ENCODE peak calls at places on chromosomes 12 and 14, in ten cellular contexts. T, R, X, K, D, H, M, N, V and W are unnamed samples. For H3K4me1, the result is how much of the 10 kb centered on the place peaks cover.

GRCh38 chr14:69038449-69039286 is 59.6 kb upstream of the ACTN1 start:
- DNase-seq in K (peak), X (no peak), V (no peak), N (no peak), T (no peak), D (no peak), M (peak), R (no peak), H (no peak), W (peak)

GRCh38 chr12:34033628-34034296 is 11.5 kb downstream of the ALG10 start:
- DNase-seq in N (no peak), D (no peak), H (no peak), M (peak), X (no peak), K (no peak), R (no peak), T (no peak), V (peak), W (no peak)

GRCh38 chr12:100324498-100324897 is 32.4 kb upstream of the SLC17A8 start:
- DNase-seq in R (no peak), D (no peak), V (no peak), X (no peak), T (no peak), N (no peak), M (no peak), K (no peak), H (no peak), W (no peak)

GRCh38 chr14:38404616-38405015 is 148.7 kb upstream of the CLEC14A start:
- DNase-seq in T (no peak), K (no peak), V (no peak), M (peak), R (no peak), H (no peak), D (no peak), N (no peak), X (no peak), W (no peak)

GRCh38 chr14:97282644-97283403 is 485.6 kb downstream of the VRK1 start:
- DNase-seq in H (no peak), X (no peak), M (no peak), T (no peak), V (no peak), D (no peak), R (no peak), N (no peak), K (no peak), W (no peak)

GRCh38 chr14:78018283-78018682 is 151.9 kb upstream of the NRXN3 start:
- DNase-seq in K (no peak), R (no peak), N (no peak), X (no peak), H (no peak), V (no peak), M (no peak), T (no peak), D (no peak), W (no peak)

GRCh38 chr14:42884100-42884499 is 1277.4 kb downstream of the LRFN5 start:
- DNase-seq in N (no peak), K (no peak), D (no peak), T (peak), V (no peak), H (no peak), M (peak), R (no peak), X (no peak), W (no peak)

GRCh38 chr14:91388551-91388975 is 29.1 kb downstream of the CCDC88C start:
- DNase-seq in V (no peak), T (no peak), N (no peak), H (no peak), K (no peak), D (no peak), M (peak), R (no peak), X (no peak), W (no peak)

GRCh38 chr14:102097441-102098135 is 10.7 kb upstream of the HSP90AA1 start:
- DNase-seq in N (no peak), T (no peak), D (peak), X (no peak), M (no peak), K (no peak), H (peak), V (no peak), R (peak), W (no peak)

GRCh38 chr14:50725761-50726160 is 57.7 kb upstream of the SAV1 start:
- DNase-seq in T (no peak), N (no peak), M (no peak), V (no peak), K (no peak), R (no peak), D (no peak), X (no peak), H (no peak), W (no peak)

GRCh38 chr14:102580552-102581110 is 11.8 kb upstream of the RCOR1 start:
- DNase-seq in X (no peak), V (no peak), N (no peak), T (no peak), H (no peak), M (no peak), K (no peak), D (no peak), R (no peak), W (no peak)

GRCh38 chr12:108597559-108598471 is at the start of gene TMEM119:
- DNase-seq in R (no peak), D (no peak), X (peak), M (peak), V (no peak), K (peak), H (no peak), T (no peak), N (peak), W (peak)
- H3K4me3 ChIP-seq in R (no peak), D (peak), X (peak), M (peak), V (no peak), K (peak), H (peak), T (no peak), N (peak), W (peak)

GRCh38 chr12:70251226-70251625 is 8.0 kb downstream of the CNOT2 start:
- DNase-seq in H (no peak), D (no peak), N (no peak), K (no peak), X (no peak), T (no peak), R (no peak), V (no peak), M (no peak), W (no peak)

GRCh38 chr12:70252832-70253231 is 9.6 kb downstream of the CNOT2 start:
- DNase-seq in M (peak), N (no peak), V (no peak), H (no peak), K (no peak), D (no peak), R (no peak), X (no peak), T (no peak), W (no peak)

GRCh38 chr12:70254225-70254624 is 11.0 kb downstream of the CNOT2 start:
- DNase-seq in V (no peak), T (no peak), H (no peak), R (no peak), M (no peak), D (no peak), X (no peak), N (no peak), K (no peak), W (no peak)

GRCh38 chr12:70255311-70255710 is 12.1 kb downstream of the CNOT2 start:
- DNase-seq in R (no peak), T (peak), H (no peak), D (no peak), N (no peak), X (no peak), V (no peak), M (peak), K (no peak), W (no peak)

DNA sequence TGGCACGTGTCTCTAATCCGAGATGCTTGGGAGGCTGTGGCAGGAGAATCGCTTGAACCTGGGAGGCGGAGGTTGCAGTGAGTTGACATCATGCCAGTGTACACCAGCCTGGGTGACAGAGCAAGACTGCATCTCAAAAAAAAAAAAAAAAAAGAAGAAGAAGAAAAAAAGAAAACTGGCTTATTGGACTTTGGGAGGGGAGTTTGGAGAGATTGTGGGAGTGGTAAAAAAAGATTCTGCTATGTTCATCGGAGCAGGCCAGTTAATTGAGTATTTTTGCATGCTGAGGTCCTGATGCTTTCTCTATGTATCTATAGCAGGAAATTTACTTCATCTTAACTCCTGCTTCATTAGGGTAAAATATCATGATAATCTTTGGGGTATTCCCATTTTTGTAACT is 11.6 kb downstream of the CNOT2 start:
- DNase-seq in K (no peak), R (no peak), D (no peak), H (no peak), X (no peak), M (no peak), V (no peak), N (no peak), T (no peak), W (no peak)
- H3K4me1 ChIP-seq in K (under half), R (under half), D (under half), H (under half), X (half or more), M (under half), V (under half), N (half or more), T (under half), W (under half)

GRCh38 chr12:53197011-53197640 is 9.9 kb downstream of the ITGB7 start:
- DNase-seq in H (no peak), T (no peak), N (no peak), D (peak), X (no peak), R (peak), V (no peak), K (no peak), M (no peak), W (no peak)
- H3K4me3 ChIP-seq in H (peak), T (no peak), N (peak), D (peak), X (peak), R (no peak), V (no peak), K (no peak), M (no peak), W (no peak)

DNA sequence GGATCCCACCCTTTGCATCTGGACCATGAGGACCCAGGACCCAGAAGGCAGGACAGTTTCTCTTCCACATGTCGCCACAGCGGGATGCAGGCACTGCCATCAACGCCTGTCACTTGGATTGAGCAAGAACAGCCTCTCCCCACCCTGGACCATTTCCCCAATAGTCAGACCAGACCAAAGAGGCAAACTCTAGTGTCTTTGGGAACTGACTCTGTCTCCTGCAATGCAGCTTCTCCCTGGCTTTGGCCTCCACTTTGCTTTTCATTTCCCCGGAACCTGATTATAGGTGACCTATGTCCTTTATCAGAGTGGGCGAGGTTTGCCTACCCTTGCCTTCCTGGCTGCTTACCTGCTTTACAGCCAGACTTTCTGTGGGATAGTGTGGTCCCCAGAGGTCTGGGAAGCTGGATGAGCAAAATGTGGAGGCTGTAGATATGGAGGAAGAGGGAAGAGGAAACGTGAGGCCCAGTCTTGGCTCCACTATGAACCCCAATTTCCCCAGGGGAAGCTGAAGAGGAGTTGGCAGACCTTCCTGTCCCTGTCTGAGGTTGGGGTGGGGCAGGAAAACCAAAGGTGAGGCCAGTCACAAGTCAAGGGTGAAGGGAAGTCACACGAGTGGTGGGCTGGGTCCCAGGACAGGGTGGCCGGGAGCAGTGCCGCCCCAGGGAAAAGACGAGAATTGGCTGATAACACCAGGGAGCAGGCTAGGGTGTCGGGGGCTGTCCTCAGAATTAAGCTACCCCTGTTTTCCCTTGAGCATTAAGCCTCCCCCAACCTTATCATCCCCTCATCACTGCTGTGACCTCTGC is 3.3 kb downstream of the VDR start:
- DNase-seq in T (no peak), V (no peak), M (no peak), K (no peak), R (no peak), D (no peak), X (no peak), N (no peak), H (no peak), W (peak)
- H3K4me1 ChIP-seq in T (half or more), V (under half), M (under half), K (under half), R (under half), D (under half), X (under half), N (under half), H (under half), W (under half)

DNA sequence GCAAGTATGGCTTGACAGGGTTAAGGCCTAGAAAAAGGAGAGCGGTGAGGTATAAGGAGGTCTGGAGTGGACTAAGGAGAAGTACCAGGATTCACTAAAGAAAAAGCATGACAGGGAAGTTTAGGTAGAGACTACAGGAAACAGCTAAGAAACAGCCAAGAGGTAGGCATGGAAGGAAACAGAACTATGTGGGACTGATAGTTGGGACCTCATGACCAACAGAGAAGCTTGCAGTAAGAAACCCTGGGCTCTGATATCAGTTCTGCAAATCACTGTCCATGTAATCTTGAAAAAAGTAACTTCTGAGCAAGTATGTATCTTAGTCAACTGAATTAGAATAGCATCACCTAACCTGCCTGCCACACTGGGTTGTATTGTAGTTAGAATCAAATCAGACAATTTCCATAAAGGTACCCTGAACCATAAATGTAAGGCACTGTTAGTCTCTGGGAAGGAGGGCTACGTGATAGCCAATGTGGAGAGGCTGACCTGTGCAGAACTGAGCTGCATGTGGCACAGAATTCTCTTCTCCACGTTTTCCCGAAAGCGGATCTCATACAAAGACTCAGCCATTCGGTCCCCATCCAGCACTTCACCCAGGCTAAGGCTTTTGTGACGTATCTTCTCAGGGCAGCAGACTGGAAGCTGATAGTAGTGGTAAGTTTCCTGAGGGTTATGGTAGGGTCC is 912 bp downstream of the TM9SF1 start:
- DNase-seq in X (no peak), V (no peak), D (no peak), K (no peak), H (no peak), N (no peak), M (no peak), R (no peak), T (no peak), W (no peak)
- H3K4me3 ChIP-seq in X (peak), V (peak), D (peak), K (peak), H (peak), N (peak), M (peak), R (peak), T (peak), W (peak)

DNA sequence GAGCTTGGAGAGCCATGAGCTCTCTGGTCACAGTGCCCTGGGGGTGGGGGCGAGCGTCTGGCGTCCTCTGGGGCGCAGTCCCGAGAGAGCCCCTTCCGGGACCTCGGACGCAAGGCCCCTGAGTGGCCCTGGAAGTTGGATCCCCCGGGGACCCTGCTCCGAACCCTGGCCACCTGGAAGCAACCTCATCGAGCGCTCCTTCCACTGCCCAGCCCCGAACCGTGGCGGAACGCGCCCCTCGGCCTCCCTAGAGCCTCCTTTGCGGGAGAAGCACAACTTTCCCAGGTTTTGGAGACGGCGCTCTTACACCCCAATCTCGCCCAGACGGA is 1.2 kb downstream of the NOS1 start:
- DNase-seq in H (no peak), R (no peak), V (no peak), D (no peak), T (no peak), X (no peak), N (no peak), M (no peak), K (no peak), W (no peak)
- H3K4me1 ChIP-seq in H (under half), R (under half), V (under half), D (under half), T (under half), X (under half), N (under half), M (under half), K (under half), W (under half)

GRCh38 chr12:63302269-63302940 is 151.4 kb upstream of the AVPR1A start:
- DNase-seq in X (no peak), D (no peak), M (no peak), K (no peak), V (no peak), H (no peak), N (no peak), T (peak), R (no peak), W (peak)

GRCh38 chr12:63306476-63306875 is 155.5 kb upstream of the AVPR1A start:
- DNase-seq in K (no peak), N (no peak), H (no peak), R (no peak), X (no peak), D (no peak), V (no peak), M (no peak), T (peak), W (no peak)

GRCh38 chr12:63307849-63308248 is 156.8 kb upstream of the AVPR1A start:
- DNase-seq in N (no peak), M (no peak), V (no peak), T (no peak), K (no peak), H (no peak), X (no peak), D (no peak), R (peak), W (no peak)

GRCh38 chr12:63302941-63303536 is 152.0 kb upstream of the AVPR1A start:
- DNase-seq in H (no peak), M (no peak), R (no peak), V (no peak), D (no peak), X (no peak), K (no peak), N (no peak), T (no peak), W (no peak)

GRCh38 chr12:63304844-63305243 is 153.8 kb upstream of the AVPR1A start:
- DNase-seq in N (no peak), K (no peak), H (no peak), R (no peak), X (no peak), V (no peak), D (no peak), T (peak), M (no peak), W (no peak)
- H3K4me3 ChIP-seq in N (no peak), K (no peak), H (no peak), R (no peak), X (no peak), V (no peak), D (no peak), T (no peak), M (no peak), W (no peak)

DNA sequence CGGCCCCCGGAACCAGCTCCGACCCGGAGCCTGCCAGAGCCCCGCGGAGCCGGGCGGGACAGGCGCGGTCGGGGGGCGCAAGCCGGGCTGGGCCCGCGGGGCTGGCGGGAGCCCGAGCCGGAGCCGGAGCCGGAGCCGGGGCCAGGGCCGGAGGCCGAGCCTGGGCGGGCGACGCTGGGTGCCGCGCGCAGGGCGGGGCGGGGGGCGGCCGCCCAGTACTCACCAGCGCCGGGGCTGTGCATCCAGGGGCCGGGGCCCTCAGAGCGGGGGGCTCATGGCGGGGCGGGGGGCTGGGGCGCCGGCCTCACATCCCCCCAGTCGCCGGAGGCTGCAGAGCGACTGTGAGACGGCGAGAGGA is 180 bp downstream of the HDAC7 start:
- DNase-seq in R (no peak), N (no peak), V (no peak), T (no peak), D (no peak), K (no peak), X (no peak), M (no peak), H (no peak), W (no peak)
- H3K4me1 ChIP-seq in R (half or more), N (half or more), V (under half), T (under half), D (under half), K (under half), X (half or more), M (under half), H (half or more), W (half or more)

DNA sequence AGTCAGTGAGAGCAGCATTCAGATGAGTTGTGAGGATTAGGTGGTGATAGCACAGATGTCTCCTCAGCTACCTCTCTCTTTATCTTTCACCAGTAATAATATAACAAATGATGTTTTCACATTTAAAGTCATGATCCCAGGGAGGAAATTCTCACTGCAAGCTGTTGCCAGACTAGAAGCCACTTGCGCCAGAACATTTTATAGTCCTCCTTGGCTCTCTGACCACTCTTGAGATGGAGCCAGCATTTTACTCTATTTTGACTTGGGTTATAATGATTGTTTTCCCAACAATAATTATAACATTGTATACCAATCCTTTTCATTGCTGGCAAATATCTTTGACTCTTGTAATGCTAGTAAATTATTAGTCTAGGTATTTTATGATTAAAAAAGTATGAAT is 443.1 kb downstream of the AEBP2 start:
- DNase-seq in D (no peak), H (no peak), X (no peak), N (no peak), M (no peak), V (no peak), T (no peak), R (no peak), K (peak), W (no peak)
- H3K4me3 ChIP-seq in D (no peak), H (no peak), X (no peak), N (no peak), M (no peak), V (no peak), T (no peak), R (no peak), K (no peak), W (no peak)